ENCODE peak calls at places on chromosome 11, in seven cellular contexts. One of them, this sample, is unnamed.

GRCh38 chr11:27913650-27914049 is 194.3 kb downstream of the KIF18A start:
- DNase-seq in stomach: no peak
- DNase-seq in endodermal cell: no peak
- DNase-seq in H1: no peak
- DNase-seq in CD8-positive, alpha-beta T cell: no peak
- DNase-seq in mucosa of descending colon: no peak
- DNase-seq in lung: no peak
- DNase-seq in this sample: no peak

GRCh38 chr11:64876835-64877341 is 1.5 kb downstream of the EHD1 start:
- DNase-seq in stomach: peak; percentile 81
- DNase-seq in endodermal cell: no peak
- DNase-seq in H1: no peak
- DNase-seq in CD8-positive, alpha-beta T cell: no peak
- DNase-seq in mucosa of descending colon: peak; percentile 63
- DNase-seq in lung: peak; percentile 73
- DNase-seq in this sample: peak; percentile 65

GRCh38 chr11:95088946-95089619 is 563 bp upstream of the ENDOD1 start:
- DNase-seq in stomach: peak; percentile 73
- DNase-seq in endodermal cell: no peak
- DNase-seq in H1: no peak
- DNase-seq in CD8-positive, alpha-beta T cell: no peak
- DNase-seq in mucosa of descending colon: no peak
- DNase-seq in lung: no peak
- DNase-seq in this sample: no peak

GRCh38 chr11:10002221-10002620 is 291.8 kb downstream of the SBF2 start:
- DNase-seq in stomach: no peak
- DNase-seq in endodermal cell: no peak
- DNase-seq in H1: no peak
- DNase-seq in CD8-positive, alpha-beta T cell: no peak
- DNase-seq in mucosa of descending colon: no peak
- DNase-seq in lung: no peak
- DNase-seq in this sample: no peak

GRCh38 chr11:63882555-63883242 is 34.3 kb downstream of the RCOR2 start:
- DNase-seq in stomach: no peak
- DNase-seq in endodermal cell: peak; percentile 87
- DNase-seq in H1: no peak
- DNase-seq in CD8-positive, alpha-beta T cell: no peak
- DNase-seq in mucosa of descending colon: no peak
- DNase-seq in lung: peak; percentile 44
- DNase-seq in this sample: no peak

GRCh38 chr11:133082851-133083488 is 449.3 kb downstream of the OPCML start:
- DNase-seq in stomach: peak; percentile 77
- DNase-seq in endodermal cell: peak; percentile 93
- DNase-seq in H1: no peak
- DNase-seq in CD8-positive, alpha-beta T cell: no peak
- DNase-seq in mucosa of descending colon: peak; percentile 61
- DNase-seq in lung: peak; percentile 51
- DNase-seq in this sample: peak; percentile 43

GRCh38 chr11:109302591-109303334 is 119.2 kb upstream of the C11orf87 start:
- DNase-seq in stomach: no peak
- DNase-seq in endodermal cell: no peak
- DNase-seq in H1: no peak
- DNase-seq in CD8-positive, alpha-beta T cell: no peak
- DNase-seq in mucosa of descending colon: no peak
- DNase-seq in lung: no peak
- DNase-seq in this sample: no peak

GRCh38 chr11:79762271-79762935 is 321.6 kb upstream of the TENM4 start:
- DNase-seq in stomach: no peak
- DNase-seq in endodermal cell: no peak
- DNase-seq in H1: no peak
- DNase-seq in CD8-positive, alpha-beta T cell: no peak
- DNase-seq in mucosa of descending colon: peak; percentile 42
- DNase-seq in lung: no peak
- DNase-seq in this sample: no peak

DNA sequence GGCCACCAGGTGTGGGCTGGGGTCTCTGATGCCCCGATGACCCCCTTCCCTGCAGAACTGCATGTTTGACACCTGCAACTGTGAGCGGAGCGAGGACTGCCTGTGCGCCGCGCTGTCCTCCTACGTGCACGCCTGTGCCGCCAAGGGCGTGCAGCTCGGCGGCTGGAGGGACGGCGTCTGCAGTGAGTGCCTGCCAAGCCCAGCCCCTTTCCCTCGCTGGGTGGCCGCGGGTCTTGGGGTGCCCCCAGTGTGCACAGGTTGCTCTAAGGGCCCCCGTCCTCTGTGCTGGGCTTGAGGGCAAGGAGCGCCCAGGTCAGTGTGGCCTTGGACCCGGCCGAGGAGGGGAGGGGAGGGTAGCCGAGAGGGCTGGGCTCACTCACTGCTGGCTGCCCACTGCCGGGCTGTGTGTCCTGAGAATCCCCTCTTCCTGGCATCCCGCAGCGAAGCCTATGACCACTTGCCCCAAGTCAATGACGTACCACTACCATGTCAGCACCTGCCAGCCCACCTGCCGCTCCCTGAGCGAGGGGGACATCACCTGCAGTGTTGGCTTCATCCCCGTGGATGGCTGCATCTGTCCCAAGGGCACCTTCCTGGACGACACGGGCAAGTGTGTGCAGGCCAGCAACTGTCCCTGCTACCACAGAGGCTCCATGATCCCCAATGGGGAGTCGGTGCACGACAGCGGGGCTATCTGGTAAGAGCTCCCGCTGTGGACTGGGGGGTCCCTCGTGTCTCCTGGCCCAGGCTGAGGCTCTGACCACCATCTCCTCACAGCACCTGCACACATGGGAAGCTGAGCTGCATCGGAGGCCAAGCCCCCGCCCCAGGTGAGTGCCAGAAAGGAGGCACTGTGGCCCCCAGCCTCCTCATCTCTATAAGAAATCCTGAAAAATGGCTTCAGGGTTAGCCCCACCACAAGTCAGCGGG is 17.0 kb downstream of the MUC5AC start:
- DNase-seq in stomach: no peak
- DNase-seq in endodermal cell: no peak
- DNase-seq in H1: no peak
- DNase-seq in CD8-positive, alpha-beta T cell: no peak
- DNase-seq in mucosa of descending colon: no peak
- DNase-seq in lung: no peak
- DNase-seq in this sample: no peak
- TF ChIP-seq CTCF in stomach: no peak
- TF ChIP-seq CTCF in endodermal cell: no peak
- TF ChIP-seq CTCF in H1: no peak
- TF ChIP-seq CTCF in CD8-positive, alpha-beta T cell: no peak
- TF ChIP-seq CTCF in mucosa of descending colon: no peak
- TF ChIP-seq CTCF in lung: no peak
- TF ChIP-seq CTCF in this sample: no peak

GRCh38 chr11:48005878-48006277 is 25.5 kb downstream of the PTPRJ start:
- DNase-seq in stomach: no peak
- DNase-seq in endodermal cell: peak; percentile 63
- DNase-seq in H1: no peak
- DNase-seq in CD8-positive, alpha-beta T cell: no peak
- DNase-seq in mucosa of descending colon: no peak
- DNase-seq in lung: no peak
- DNase-seq in this sample: no peak
- H3K4me1 ChIP-seq in stomach: peaks cover 74% of the 10 kb centered on the region
- H3K4me1 ChIP-seq in endodermal cell: peaks cover 5% of the 10 kb centered on the region
- H3K4me1 ChIP-seq in H1: peaks cover 17% of the 10 kb centered on the region
- H3K4me1 ChIP-seq in CD8-positive, alpha-beta T cell: peaks cover 67% of the 10 kb centered on the region
- H3K4me1 ChIP-seq in mucosa of descending colon: peaks cover 13% of the 10 kb centered on the region
- H3K4me1 ChIP-seq in lung: peaks cover 6% of the 10 kb centered on the region
- H3K4me1 ChIP-seq in this sample: peaks cover 15% of the 10 kb centered on the region

DNA sequence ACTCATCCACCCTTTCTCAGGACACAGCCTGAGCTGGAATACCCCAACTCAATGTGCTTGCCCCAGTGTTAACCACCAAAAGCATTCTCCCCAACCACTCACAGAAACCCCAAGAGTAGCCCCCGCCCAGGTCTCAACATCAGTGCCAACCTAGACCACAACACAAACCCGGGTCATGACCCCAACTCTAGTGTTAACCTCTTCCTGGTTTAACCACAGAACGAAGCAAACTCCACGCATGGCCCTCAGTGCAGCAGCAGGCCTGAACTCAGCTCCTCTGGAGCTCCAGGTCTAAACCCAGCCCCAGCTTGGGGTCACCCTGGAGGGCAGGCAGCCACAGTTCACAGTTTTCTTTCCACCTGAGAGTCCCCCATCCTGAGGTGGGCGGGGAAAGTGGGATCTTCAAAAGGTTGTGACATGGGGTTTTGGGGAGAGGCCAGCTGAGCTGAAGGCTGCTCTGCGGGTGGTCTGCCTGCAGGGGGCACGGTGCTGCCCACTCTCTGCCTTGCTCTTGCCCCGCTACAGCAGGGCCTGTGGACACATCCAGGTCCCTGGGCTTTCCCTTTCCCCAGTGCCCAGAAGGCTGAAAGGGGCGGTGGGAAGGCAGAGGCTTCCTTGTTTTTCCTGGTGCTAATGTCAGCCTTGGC is 37.9 kb downstream of the NECTIN1 start:
- DNase-seq in stomach: no peak
- DNase-seq in endodermal cell: no peak
- DNase-seq in H1: no peak
- DNase-seq in CD8-positive, alpha-beta T cell: no peak
- DNase-seq in mucosa of descending colon: no peak
- DNase-seq in lung: no peak
- DNase-seq in this sample: no peak
- TF ChIP-seq CTCF in stomach: no peak
- TF ChIP-seq CTCF in endodermal cell: peak; percentile 34
- TF ChIP-seq CTCF in H1: no peak
- TF ChIP-seq CTCF in CD8-positive, alpha-beta T cell: peak; percentile 27
- TF ChIP-seq CTCF in mucosa of descending colon: no peak
- TF ChIP-seq CTCF in lung: no peak
- TF ChIP-seq CTCF in this sample: no peak

GRCh38 chr11:46674463-46675287 is 25.7 kb downstream of the ARHGAP1 start:
- DNase-seq in stomach: no peak
- DNase-seq in endodermal cell: peak; percentile 93
- DNase-seq in H1: peak; percentile 39
- DNase-seq in CD8-positive, alpha-beta T cell: no peak
- DNase-seq in mucosa of descending colon: peak; percentile 61
- DNase-seq in lung: no peak
- DNase-seq in this sample: peak; percentile 61
- H3K4me1 ChIP-seq in stomach: peaks cover 43% of the 10 kb centered on the region
- H3K4me1 ChIP-seq in endodermal cell: peaks cover 4% of the 10 kb centered on the region
- H3K4me1 ChIP-seq in H1: peaks cover 19% of the 10 kb centered on the region
- H3K4me1 ChIP-seq in CD8-positive, alpha-beta T cell: peaks cover 74% of the 10 kb centered on the region
- H3K4me1 ChIP-seq in mucosa of descending colon: peaks cover 24% of the 10 kb centered on the region
- H3K4me1 ChIP-seq in lung: peaks cover 2% of the 10 kb centered on the region
- H3K4me1 ChIP-seq in this sample: peaks cover 22% of the 10 kb centered on the region

GRCh38 chr11:114392735-114393667 is 7.3 kb downstream of the C11orf71 start:
- DNase-seq in stomach: no peak
- DNase-seq in endodermal cell: no peak
- DNase-seq in H1: no peak
- DNase-seq in CD8-positive, alpha-beta T cell: no peak
- DNase-seq in mucosa of descending colon: no peak
- DNase-seq in lung: no peak
- DNase-seq in this sample: no peak

GRCh38 chr11:114399490-114399889 is 821 bp downstream of the C11orf71 start:
- DNase-seq in stomach: no peak
- DNase-seq in endodermal cell: no peak
- DNase-seq in H1: no peak
- DNase-seq in CD8-positive, alpha-beta T cell: no peak
- DNase-seq in mucosa of descending colon: peak; percentile 33
- DNase-seq in lung: no peak
- DNase-seq in this sample: peak; percentile 33

GRCh38 chr11:114398303-114398920 is 1.9 kb downstream of the C11orf71 start:
- DNase-seq in stomach: no peak
- DNase-seq in endodermal cell: no peak
- DNase-seq in H1: no peak
- DNase-seq in CD8-positive, alpha-beta T cell: no peak
- DNase-seq in mucosa of descending colon: no peak
- DNase-seq in lung: no peak
- DNase-seq in this sample: no peak

GRCh38 chr11:114397349-114397982 is 2.8 kb downstream of the C11orf71 start:
- DNase-seq in stomach: no peak
- DNase-seq in endodermal cell: no peak
- DNase-seq in H1: no peak
- DNase-seq in CD8-positive, alpha-beta T cell: no peak
- DNase-seq in mucosa of descending colon: no peak
- DNase-seq in lung: no peak
- DNase-seq in this sample: no peak

GRCh38 chr11:114395776-114396175 is 4.5 kb downstream of the C11orf71 start:
- DNase-seq in stomach: no peak
- DNase-seq in endodermal cell: peak; percentile 72
- DNase-seq in H1: no peak
- DNase-seq in CD8-positive, alpha-beta T cell: no peak
- DNase-seq in mucosa of descending colon: peak; percentile 22
- DNase-seq in lung: no peak
- DNase-seq in this sample: peak; percentile 25
- TF ChIP-seq CTCF in stomach: no peak
- TF ChIP-seq CTCF in endodermal cell: peak; percentile 77
- TF ChIP-seq CTCF in H1: peak; percentile 62
- TF ChIP-seq CTCF in CD8-positive, alpha-beta T cell: no peak
- TF ChIP-seq CTCF in mucosa of descending colon: no peak
- TF ChIP-seq CTCF in lung: no peak
- TF ChIP-seq CTCF in this sample: no peak

DNA sequence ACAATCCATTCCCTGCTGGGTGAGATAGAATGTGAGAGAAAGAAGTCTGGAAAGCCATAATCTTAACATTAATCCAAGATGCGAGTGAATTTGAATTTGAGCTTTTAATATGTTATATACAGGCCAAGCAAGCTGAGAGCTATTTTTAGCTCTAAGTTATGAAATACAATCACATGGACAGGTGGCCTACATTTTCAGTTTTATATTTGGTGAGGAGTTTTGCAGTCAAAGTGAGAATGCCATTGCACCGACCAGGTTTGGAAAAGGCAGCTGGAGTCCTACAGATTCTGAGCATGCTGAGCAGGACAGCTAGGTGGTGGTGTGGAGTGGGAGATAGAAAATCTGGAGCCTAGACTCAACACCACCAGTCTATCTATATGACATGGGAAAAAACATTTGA is 12.0 kb downstream of the OR5B21 start:
- DNase-seq in stomach: no peak
- DNase-seq in endodermal cell: no peak
- DNase-seq in H1: no peak
- DNase-seq in CD8-positive, alpha-beta T cell: no peak
- DNase-seq in mucosa of descending colon: no peak
- DNase-seq in lung: no peak
- DNase-seq in this sample: no peak
- H3K4me1 ChIP-seq in stomach: no peaks in the 10 kb centered on the region
- H3K4me1 ChIP-seq in endodermal cell: no peaks in the 10 kb centered on the region
- H3K4me1 ChIP-seq in H1: no peaks in the 10 kb centered on the region
- H3K4me1 ChIP-seq in CD8-positive, alpha-beta T cell: peaks cover 40% of the 10 kb centered on the region
- H3K4me1 ChIP-seq in mucosa of descending colon: no peaks in the 10 kb centered on the region
- H3K4me1 ChIP-seq in lung: no peaks in the 10 kb centered on the region
- H3K4me1 ChIP-seq in this sample: no peaks in the 10 kb centered on the region

GRCh38 chr11:113907155-113907554 is 2.6 kb downstream of the HTR3B start:
- DNase-seq in stomach: no peak
- DNase-seq in endodermal cell: peak; percentile 10
- DNase-seq in H1: no peak
- DNase-seq in CD8-positive, alpha-beta T cell: no peak
- DNase-seq in mucosa of descending colon: no peak
- DNase-seq in lung: no peak
- DNase-seq in this sample: no peak

GRCh38 chr11:113906038-113906437 is 1.4 kb downstream of the HTR3B start:
- DNase-seq in stomach: peak; percentile 30
- DNase-seq in endodermal cell: peak; percentile 71
- DNase-seq in H1: no peak
- DNase-seq in CD8-positive, alpha-beta T cell: no peak
- DNase-seq in mucosa of descending colon: peak; percentile 68
- DNase-seq in lung: no peak
- DNase-seq in this sample: peak; percentile 68

GRCh38 chr11:113908107-113908506 is 3.5 kb downstream of the HTR3B start:
- DNase-seq in stomach: no peak
- DNase-seq in endodermal cell: peak; percentile 18
- DNase-seq in H1: no peak
- DNase-seq in CD8-positive, alpha-beta T cell: no peak
- DNase-seq in mucosa of descending colon: no peak
- DNase-seq in lung: no peak
- DNase-seq in this sample: no peak

GRCh38 chr11:113907681-113908080 is 3.1 kb downstream of the HTR3B start:
- DNase-seq in stomach: no peak
- DNase-seq in endodermal cell: peak; percentile 37
- DNase-seq in H1: no peak
- DNase-seq in CD8-positive, alpha-beta T cell: no peak
- DNase-seq in mucosa of descending colon: no peak
- DNase-seq in lung: no peak
- DNase-seq in this sample: no peak

GRCh38 chr11:113906515-113906914 is 1.9 kb downstream of the HTR3B start:
- DNase-seq in stomach: peak; percentile 28
- DNase-seq in endodermal cell: peak; percentile 35
- DNase-seq in H1: no peak
- DNase-seq in CD8-positive, alpha-beta T cell: no peak
- DNase-seq in mucosa of descending colon: peak; percentile 16
- DNase-seq in lung: no peak
- DNase-seq in this sample: peak; percentile 19
- TF ChIP-seq CTCF in stomach: no peak
- TF ChIP-seq CTCF in endodermal cell: no peak
- TF ChIP-seq CTCF in H1: no peak
- TF ChIP-seq CTCF in CD8-positive, alpha-beta T cell: no peak
- TF ChIP-seq CTCF in mucosa of descending colon: no peak
- TF ChIP-seq CTCF in lung: no peak
- TF ChIP-seq CTCF in this sample: no peak